ENCODE peak calls at places on chromosomes 2 and 18, in four cellular contexts. Z, T, X and I are unnamed samples.
A peak's percentile ranks its signal among the peaks of the same experiment; 100 is the strongest.

GRCh38 chr2:229380101-229380625 is 109.1 kb upstream of the PID1 start:
- DNase-seq in Z (no peak), T (no peak), X (no peak), I (no peak)

GRCh38 chr2:165839610-165840009 is 45.6 kb upstream of the GALNT3 start:
- DNase-seq in Z (no peak), T (no peak), X (no peak), I (no peak)

GRCh38 chr2:6927186-6927585 is 10.0 kb downstream of the RNF144A start:
- DNase-seq in Z (no peak), T (no peak), X (no peak), I (no peak)

GRCh38 chr2:216220976-216221375 is 111.8 kb downstream of the XRCC5 start:
- DNase-seq in Z (no peak), T (no peak), X (no peak), I (no peak)

GRCh38 chr2:228268756-228269155 is 87.3 kb upstream of the SPHKAP start:
- DNase-seq in Z (no peak), T (no peak), X (no peak), I (no peak)

GRCh38 chr2:25337276-25337675 is 4.4 kb downstream of the DNMT3A start:
- DNase-seq in Z (no peak), T (no peak), X (no peak), I (no peak)

GRCh38 chr18:79529991-79530390 is 134.3 kb downstream of the NFATC1 start:
- DNase-seq in Z (no peak), T (no peak), X (no peak), I (no peak)

GRCh38 chr18:8742382-8743361 is 37.3 kb downstream of the MTCL1 start:
- DNase-seq in Z (no peak), T (no peak), X (no peak), I (no peak)

GRCh38 chr2:9972621-9973445 is 21.3 kb downstream of the GRHL1 start:
- DNase-seq in Z (peak; percentile 19), T (no peak), X (no peak), I (no peak)

GRCh38 chr2:121907905-121908304 is 152.5 kb downstream of the TSN start:
- DNase-seq in Z (no peak), T (no peak), X (no peak), I (no peak)

GRCh38 chr2:238107525-238108422 is 7.6 kb downstream of the ESPNL start:
- DNase-seq in Z (no peak), T (no peak), X (no peak), I (no peak)

GRCh38 chr2:173982918-173983317 is 17.7 kb upstream of the SP3 start:
- DNase-seq in Z (no peak), T (no peak), X (no peak), I (no peak)

GRCh38 chr2:111250448-111251030 is 129.8 kb downstream of the BCL2L11 start:
- DNase-seq in Z (no peak), T (no peak), X (no peak), I (no peak)

GRCh38 chr2:216001612-216002215 is 11.6 kb downstream of the MREG start:
- DNase-seq in Z (no peak), T (no peak), X (no peak), I (no peak)

GRCh38 chr18:21191596-21192307 is 50.3 kb upstream of the GREB1L start:
- DNase-seq in Z (peak; percentile 29), T (no peak), X (no peak), I (no peak)

GRCh38 chr2:16693854-16694253 is 28.2 kb upstream of the CYRIA start:
- DNase-seq in Z (no peak), T (no peak), X (no peak), I (no peak)

GRCh38 chr18:39414009-39414700 is 1848.6 kb upstream of the CELF4 start:
- DNase-seq in Z (no peak), T (no peak), X (no peak), I (no peak)

GRCh38 chr2:204452464-204453023 is 92.7 kb upstream of the PARD3B start:
- DNase-seq in Z (no peak), T (no peak), X (no peak), I (no peak)

GRCh38 chr2:12091201-12091806 is 344.9 kb downstream of the LPIN1 start:
- DNase-seq in Z (no peak), T (no peak), X (no peak), I (no peak)

GRCh38 chr2:165357758-165358157 is 111.7 kb upstream of the CSRNP3 start:
- DNase-seq in Z (no peak), T (no peak), X (no peak), I (no peak)

GRCh38 chr2:211611061-211611518 is 927.5 kb downstream of the ERBB4 start:
- DNase-seq in Z (no peak), T (no peak), X (no peak), I (no peak)

GRCh38 chr18:22198163-22198562 is 28.8 kb downstream of the GATA6 start:
- DNase-seq in Z (no peak), T (no peak), X (no peak), I (no peak)

GRCh38 chr2:174551697-174552096 is 45.9 kb downstream of the WIPF1 start:
- DNase-seq in Z (no peak), T (no peak), X (no peak), I (no peak)

GRCh38 chr2:70686577-70687460 is 81.2 kb downstream of the ADD2 start:
- DNase-seq in Z (no peak), T (no peak), X (no peak), I (no peak)

GRCh38 chr2:234329202-234329930 is 167.5 kb downstream of the ARL4C start:
- DNase-seq in Z (no peak), T (no peak), X (no peak), I (no peak)

GRCh38 chr2:120219291-120219690 is 3.9 kb downstream of the TMEM185B start:
- DNase-seq in Z (no peak), T (no peak), X (no peak), I (no peak)

GRCh38 chr18:70490008-70490933 is 201.4 kb downstream of the SOCS6 start:
- DNase-seq in Z (no peak), T (no peak), X (no peak), I (no peak)